ENCODE peak calls at places on chromosomes 4 and X, in five cellular contexts. W is GM04503, E is fibroblast of the aortic adventitia, N is thoracic aorta, O is GM20000. K is an unnamed sample.

GRCh38 chr4:102411416-102411815 is 66.1 kb upstream of the SLC39A8 start:
- DNase-seq in E (peak), N (no peak), O (no peak), W (no peak), K (no peak)

GRCh38 chr4:52915131-52915645 is 53.1 kb downstream of the RASL11B start:
- DNase-seq in O (no peak), N (no peak), E (no peak), W (no peak), K (no peak)

GRCh38 chrX:105882581-105883275 is 60.4 kb downstream of the NRK start:
- DNase-seq in W (no peak), E (peak), N (no peak), O (no peak), K (no peak)

GRCh38 chr4:124939908-124940307 is 227.4 kb upstream of the ANKRD50 start:
- DNase-seq in W (no peak), N (no peak), O (no peak), E (no peak), K (no peak)

GRCh38 chr4:101718810-101719209 is 71.7 kb upstream of the BANK1 start:
- DNase-seq in W (no peak), N (no peak), O (no peak), E (no peak), K (no peak)

GRCh38 chr4:31655328-31655727 is 935.2 kb downstream of the PCDH7 start:
- DNase-seq in O (no peak), E (peak), N (no peak), W (no peak), K (no peak)

GRCh38 chr4:56701644-56702043 is 20.5 kb upstream of the HOPX start:
- DNase-seq in N (no peak), O (no peak), W (no peak), E (no peak), K (no peak)

GRCh38 chrX:41909068-41909467 is 14.3 kb downstream of the CASK start:
- DNase-seq in O (no peak), W (no peak), E (no peak), N (no peak), K (no peak)

GRCh38 chr4:164748375-164748774 is 5.6 kb upstream of the SMIM31 start:
- DNase-seq in N (no peak), O (peak), E (peak), W (no peak), K (no peak)

GRCh38 chr4:40555176-40555900 is 74.3 kb downstream of the RBM47 start:
- DNase-seq in E (no peak), O (no peak), N (no peak), W (no peak), K (no peak)

GRCh38 chr4:65668201-65669007 is 1.9 kb downstream of the EPHA5 start:
- DNase-seq in E (peak), N (no peak), O (peak), W (no peak), K (no peak)

GRCh38 chrX:19388064-19388679 is 44.4 kb downstream of the PDHA1 start:
- DNase-seq in W (no peak), N (no peak), E (no peak), O (no peak), K (no peak)

GRCh38 chr4:85994576-85994975 is 365.3 kb downstream of the MAPK10 start:
- DNase-seq in W (no peak), N (no peak), O (no peak), E (peak), K (no peak)

GRCh38 chr4:150501983-150502382 is 80.0 kb upstream of the MAB21L2 start:
- DNase-seq in W (no peak), E (peak), N (no peak), O (no peak), K (no peak)

GRCh38 chrX:84724576-84724975 is 222.3 kb upstream of the HDX start:
- DNase-seq in N (no peak), W (no peak), O (no peak), E (no peak), K (no peak)

GRCh38 chrX:23745786-23746185 is 2.7 kb upstream of the ACOT9 start:
- DNase-seq in N (no peak), W (no peak), E (no peak), O (no peak), K (no peak)

GRCh38 chr4:98113005-98113404 is 30.3 kb downstream of the STPG2 start:
- DNase-seq in W (no peak), N (no peak), E (peak), O (no peak), K (no peak)

GRCh38 chr4:114132830-114133229 is 153.4 kb upstream of the ARSJ start:
- DNase-seq in N (no peak), W (no peak), O (no peak), E (no peak), K (no peak)

GRCh38 chr4:1427010-1427409 is 20.8 kb upstream of the NKX1-1 start:
- DNase-seq in E (no peak), W (no peak), N (no peak), O (no peak), K (no peak)

GRCh38 chr4:151721466-151721865 is 39.3 kb downstream of the GATB start:
- DNase-seq in O (no peak), N (no peak), W (no peak), E (no peak), K (no peak)

GRCh38 chr4:148112231-148112982 is 329.8 kb downstream of the NR3C2 start:
- DNase-seq in W (peak), N (no peak), O (no peak), E (peak), K (no peak)

GRCh38 chrX:118497180-118497814 is 1.7 kb downstream of the DOCK11 start:
- DNase-seq in O (no peak), E (no peak), W (no peak), N (no peak), K (no peak)

GRCh38 chr4:68864438-68865177 is 48.8 kb downstream of the UGT2B10 start:
- DNase-seq in E (no peak), O (no peak), N (no peak), W (no peak), K (no peak)

GRCh38 chr4:128810871-128811570 is 1.5 kb downstream of the JADE1 start:
- DNase-seq in W (no peak), E (peak), N (no peak), O (peak), K (peak)

GRCh38 chr4:55910140-55910539 is 38.6 kb upstream of the CEP135 start:
- DNase-seq in N (no peak), O (no peak), E (peak), W (no peak), K (no peak)

GRCh38 chr4:154982187-154983047 is 201.3 kb downstream of the RBM46 start:
- DNase-seq in N (no peak), O (peak), W (no peak), E (peak), K (no peak)

GRCh38 chrX:154020500-154021115 is 906 bp upstream of the IRAK1 start:
- DNase-seq in O (no peak), W (no peak), E (no peak), N (no peak), K (no peak)

GRCh38 chr4:139794158-139794954 is 128.7 kb downstream of the MGST2 start:
- DNase-seq in W (peak), O (no peak), E (peak), N (no peak), K (no peak)

GRCh38 chrX:110915120-110915519 is 119.5 kb upstream of the CHRDL1 start:
- DNase-seq in O (no peak), E (peak), W (peak), N (no peak), K (no peak)

GRCh38 chrX:43500240-43500639 is 155.9 kb upstream of the MAOA start:
- DNase-seq in N (no peak), E (no peak), O (no peak), W (no peak), K (no peak)

GRCh38 chrX:2370436-2370835 is 130.3 kb downstream of the DHRSX start:
- DNase-seq in O (no peak), E (peak), W (peak), N (no peak), K (no peak)

GRCh38 chrX:153624196-153625091 is 22.6 kb upstream of the DUSP9 start:
- DNase-seq in O (no peak), E (no peak), N (no peak), W (no peak), K (no peak)

GRCh38 chr4:108247511-108248088 is 78.9 kb upstream of the LEF1 start:
- DNase-seq in N (no peak), O (no peak), W (no peak), E (no peak), K (no peak)

GRCh38 chr4:1057403-1057745 is 45.9 kb downstream of the FGFRL1 start:
- DNase-seq in W (no peak), O (no peak), E (no peak), N (no peak), K (no peak)

GRCh38 chr4:22515888-22516541 is at the start of gene ADGRA3:
- DNase-seq in W (no peak), E (peak), N (peak), O (peak), K (no peak)

GRCh38 chr4:15479089-15479912 is 9.6 kb downstream of the CC2D2A start:
- DNase-seq in E (peak), O (peak), W (peak), N (no peak), K (no peak)

GRCh38 chr4:78938474-78938867 is 767 bp downstream of the PAQR3 start:
- DNase-seq in W (no peak), E (no peak), N (no peak), O (no peak), K (no peak)

GRCh38 chr4:55543858-55544257 is 2.9 kb downstream of the CLOCK start:
- DNase-seq in W (no peak), N (no peak), E (peak), O (no peak), K (no peak)

GRCh38 chr4:118981171-118981838 is 92.7 kb downstream of the SYNPO2 start:
- DNase-seq in N (no peak), W (no peak), O (no peak), E (no peak), K (no peak)

GRCh38 chr4:20395160-20395773 is 143.6 kb downstream of the SLIT2 start:
- DNase-seq in W (no peak), O (peak), N (no peak), E (peak), K (no peak)